ENCODE peak calls at places on chromosomes 7 and 10, in seven cellular contexts. One of them, this sample, is unnamed.

GRCh38 chr10:38118072-38118807 is 24.1 kb downstream of the ZNF37A start:
- DNase-seq in prostate gland: no peak
- DNase-seq in fibroblast of pulmonary artery: peak
- DNase-seq in heart right ventricle: no peak
- DNase-seq in lower leg skin: no peak
- DNase-seq in foreskin fibroblast: no peak
- DNase-seq in spleen: no peak
- DNase-seq in this sample: no peak

GRCh38 chr7:107678110-107678753 is 17.6 kb downstream of the SLC26A4 start:
- DNase-seq in prostate gland: no peak
- DNase-seq in fibroblast of pulmonary artery: no peak
- DNase-seq in heart right ventricle: no peak
- DNase-seq in lower leg skin: no peak
- DNase-seq in foreskin fibroblast: no peak
- DNase-seq in spleen: no peak
- DNase-seq in this sample: no peak

GRCh38 chr10:128084364-128084763 is 41.9 kb downstream of the MKI67 start:
- DNase-seq in prostate gland: no peak
- DNase-seq in fibroblast of pulmonary artery: no peak
- DNase-seq in heart right ventricle: no peak
- DNase-seq in lower leg skin: peak
- DNase-seq in foreskin fibroblast: no peak
- DNase-seq in spleen: no peak
- DNase-seq in this sample: no peak

GRCh38 chr7:95264225-95264927 is 60.0 kb downstream of the PON1 start:
- DNase-seq in prostate gland: no peak
- DNase-seq in fibroblast of pulmonary artery: peak
- DNase-seq in heart right ventricle: no peak
- DNase-seq in lower leg skin: no peak
- DNase-seq in foreskin fibroblast: peak
- DNase-seq in spleen: no peak
- DNase-seq in this sample: no peak

GRCh38 chr10:103452714-103453230 is 602 bp upstream of the CALHM2 start:
- DNase-seq in prostate gland: no peak
- DNase-seq in fibroblast of pulmonary artery: no peak
- DNase-seq in heart right ventricle: no peak
- DNase-seq in lower leg skin: no peak
- DNase-seq in foreskin fibroblast: peak
- DNase-seq in spleen: no peak
- DNase-seq in this sample: no peak

GRCh38 chr10:21205328-21205727 is 308.2 kb upstream of the NEBL start:
- DNase-seq in prostate gland: no peak
- DNase-seq in fibroblast of pulmonary artery: no peak
- DNase-seq in heart right ventricle: no peak
- DNase-seq in lower leg skin: no peak
- DNase-seq in foreskin fibroblast: no peak
- DNase-seq in spleen: no peak
- DNase-seq in this sample: no peak

GRCh38 chr10:11756766-11757315 is 14.7 kb downstream of the ECHDC3 start:
- DNase-seq in prostate gland: no peak
- DNase-seq in fibroblast of pulmonary artery: no peak
- DNase-seq in heart right ventricle: no peak
- DNase-seq in lower leg skin: peak
- DNase-seq in foreskin fibroblast: no peak
- DNase-seq in spleen: peak
- DNase-seq in this sample: no peak

GRCh38 chr7:40298421-40298820 is 163.6 kb downstream of the SUGCT start:
- DNase-seq in prostate gland: no peak
- DNase-seq in fibroblast of pulmonary artery: peak
- DNase-seq in heart right ventricle: no peak
- DNase-seq in lower leg skin: no peak
- DNase-seq in foreskin fibroblast: peak
- DNase-seq in spleen: no peak
- DNase-seq in this sample: no peak

GRCh38 chr10:69692891-69693290 is 62.8 kb downstream of the FAM241B start:
- DNase-seq in prostate gland: no peak
- DNase-seq in fibroblast of pulmonary artery: no peak
- DNase-seq in heart right ventricle: no peak
- DNase-seq in lower leg skin: peak
- DNase-seq in foreskin fibroblast: no peak
- DNase-seq in spleen: no peak
- DNase-seq in this sample: no peak

GRCh38 chr10:14383266-14383665 is 52.5 kb upstream of the FRMD4A start:
- DNase-seq in prostate gland: no peak
- DNase-seq in fibroblast of pulmonary artery: peak
- DNase-seq in heart right ventricle: no peak
- DNase-seq in lower leg skin: no peak
- DNase-seq in foreskin fibroblast: peak
- DNase-seq in spleen: no peak
- DNase-seq in this sample: no peak

GRCh38 chr7:102377-102711 is 90.0 kb upstream of the FAM20C start:
- DNase-seq in prostate gland: no peak
- DNase-seq in fibroblast of pulmonary artery: no peak
- DNase-seq in heart right ventricle: no peak
- DNase-seq in lower leg skin: peak
- DNase-seq in foreskin fibroblast: no peak
- DNase-seq in spleen: no peak
- DNase-seq in this sample: no peak

GRCh38 chr10:33363112-33363511 is 28.6 kb upstream of the NRP1 start:
- DNase-seq in prostate gland: no peak
- DNase-seq in fibroblast of pulmonary artery: no peak
- DNase-seq in heart right ventricle: no peak
- DNase-seq in lower leg skin: no peak
- DNase-seq in foreskin fibroblast: peak
- DNase-seq in spleen: no peak
- DNase-seq in this sample: no peak

GRCh38 chr10:132974886-132975881 is 32.8 kb upstream of the CFAP46 start:
- DNase-seq in prostate gland: no peak
- DNase-seq in fibroblast of pulmonary artery: peak
- DNase-seq in heart right ventricle: no peak
- DNase-seq in lower leg skin: no peak
- DNase-seq in foreskin fibroblast: peak
- DNase-seq in spleen: peak
- DNase-seq in this sample: no peak

GRCh38 chr7:906776-907157 is 30.4 kb downstream of the GET4 start:
- DNase-seq in prostate gland: no peak
- DNase-seq in fibroblast of pulmonary artery: no peak
- DNase-seq in heart right ventricle: no peak
- DNase-seq in lower leg skin: no peak
- DNase-seq in foreskin fibroblast: no peak
- DNase-seq in spleen: no peak
- DNase-seq in this sample: no peak

GRCh38 chr10:71748671-71749191 is 24.6 kb downstream of the VSIR start:
- DNase-seq in prostate gland: no peak
- DNase-seq in fibroblast of pulmonary artery: no peak
- DNase-seq in heart right ventricle: peak
- DNase-seq in lower leg skin: peak
- DNase-seq in foreskin fibroblast: peak
- DNase-seq in spleen: peak
- DNase-seq in this sample: no peak

GRCh38 chr10:3502606-3503005 is 282.4 kb downstream of the KLF6 start:
- DNase-seq in prostate gland: no peak
- DNase-seq in fibroblast of pulmonary artery: no peak
- DNase-seq in heart right ventricle: no peak
- DNase-seq in lower leg skin: no peak
- DNase-seq in foreskin fibroblast: no peak
- DNase-seq in spleen: no peak
- DNase-seq in this sample: no peak

GRCh38 chr10:100508691-100509150 is 10.9 kb downstream of the SEC31B start:
- DNase-seq in prostate gland: no peak
- DNase-seq in fibroblast of pulmonary artery: peak
- DNase-seq in heart right ventricle: no peak
- DNase-seq in lower leg skin: peak
- DNase-seq in foreskin fibroblast: peak
- DNase-seq in spleen: no peak
- DNase-seq in this sample: no peak

GRCh38 chr10:133226251-133226808 is 3.7 kb upstream of the UTF1 start:
- DNase-seq in prostate gland: no peak
- DNase-seq in fibroblast of pulmonary artery: no peak
- DNase-seq in heart right ventricle: no peak
- DNase-seq in lower leg skin: no peak
- DNase-seq in foreskin fibroblast: no peak
- DNase-seq in spleen: no peak
- DNase-seq in this sample: no peak

GRCh38 chr7:76358053-76358477 is 726 bp downstream of the YWHAG start:
- DNase-seq in prostate gland: peak
- DNase-seq in fibroblast of pulmonary artery: no peak
- DNase-seq in heart right ventricle: peak
- DNase-seq in lower leg skin: peak
- DNase-seq in foreskin fibroblast: peak
- DNase-seq in spleen: peak
- DNase-seq in this sample: no peak

GRCh38 chr10:117000580-117000979 is 4.4 kb downstream of the SHTN1 start:
- DNase-seq in prostate gland: no peak
- DNase-seq in fibroblast of pulmonary artery: no peak
- DNase-seq in heart right ventricle: no peak
- DNase-seq in lower leg skin: no peak
- DNase-seq in foreskin fibroblast: no peak
- DNase-seq in spleen: no peak
- DNase-seq in this sample: no peak

GRCh38 chr10:6228647-6229046 is 25.9 kb downstream of the PFKFB3 start:
- DNase-seq in prostate gland: no peak
- DNase-seq in fibroblast of pulmonary artery: no peak
- DNase-seq in heart right ventricle: no peak
- DNase-seq in lower leg skin: no peak
- DNase-seq in foreskin fibroblast: no peak
- DNase-seq in spleen: peak
- DNase-seq in this sample: no peak

GRCh38 chr10:75404335-75405200 is 3.0 kb upstream of the ZNF503 start:
- DNase-seq in prostate gland: peak
- DNase-seq in fibroblast of pulmonary artery: no peak
- DNase-seq in heart right ventricle: peak
- DNase-seq in lower leg skin: no peak
- DNase-seq in foreskin fibroblast: no peak
- DNase-seq in spleen: no peak
- DNase-seq in this sample: peak

GRCh38 chr7:8084772-8085171 is 116.2 kb downstream of the GLCCI1 start:
- DNase-seq in prostate gland: no peak
- DNase-seq in fibroblast of pulmonary artery: no peak
- DNase-seq in heart right ventricle: no peak
- DNase-seq in lower leg skin: no peak
- DNase-seq in foreskin fibroblast: no peak
- DNase-seq in spleen: no peak
- DNase-seq in this sample: no peak

GRCh38 chr7:128026551-128026950 is 4.7 kb downstream of the LRRC4 start:
- DNase-seq in prostate gland: no peak
- DNase-seq in fibroblast of pulmonary artery: no peak
- DNase-seq in heart right ventricle: no peak
- DNase-seq in lower leg skin: no peak
- DNase-seq in foreskin fibroblast: no peak
- DNase-seq in spleen: no peak
- DNase-seq in this sample: no peak
- TF ChIP-seq CTCF in prostate gland: no peak
- TF ChIP-seq CTCF in fibroblast of pulmonary artery: no peak
- TF ChIP-seq CTCF in heart right ventricle: no peak
- TF ChIP-seq CTCF in lower leg skin: no peak
- TF ChIP-seq CTCF in foreskin fibroblast: no peak
- TF ChIP-seq CTCF in spleen: no peak
- TF ChIP-seq CTCF in this sample: no peak

GRCh38 chr10:62259456-62259855 is 9.2 kb downstream of the RTKN2 start:
- DNase-seq in prostate gland: no peak
- DNase-seq in fibroblast of pulmonary artery: no peak
- DNase-seq in heart right ventricle: no peak
- DNase-seq in lower leg skin: no peak
- DNase-seq in foreskin fibroblast: no peak
- DNase-seq in spleen: no peak
- DNase-seq in this sample: no peak
- TF ChIP-seq CTCF in prostate gland: no peak
- TF ChIP-seq CTCF in fibroblast of pulmonary artery: no peak
- TF ChIP-seq CTCF in heart right ventricle: no peak
- TF ChIP-seq CTCF in lower leg skin: no peak
- TF ChIP-seq CTCF in foreskin fibroblast: no peak
- TF ChIP-seq CTCF in spleen: no peak
- TF ChIP-seq CTCF in this sample: no peak

DNA sequence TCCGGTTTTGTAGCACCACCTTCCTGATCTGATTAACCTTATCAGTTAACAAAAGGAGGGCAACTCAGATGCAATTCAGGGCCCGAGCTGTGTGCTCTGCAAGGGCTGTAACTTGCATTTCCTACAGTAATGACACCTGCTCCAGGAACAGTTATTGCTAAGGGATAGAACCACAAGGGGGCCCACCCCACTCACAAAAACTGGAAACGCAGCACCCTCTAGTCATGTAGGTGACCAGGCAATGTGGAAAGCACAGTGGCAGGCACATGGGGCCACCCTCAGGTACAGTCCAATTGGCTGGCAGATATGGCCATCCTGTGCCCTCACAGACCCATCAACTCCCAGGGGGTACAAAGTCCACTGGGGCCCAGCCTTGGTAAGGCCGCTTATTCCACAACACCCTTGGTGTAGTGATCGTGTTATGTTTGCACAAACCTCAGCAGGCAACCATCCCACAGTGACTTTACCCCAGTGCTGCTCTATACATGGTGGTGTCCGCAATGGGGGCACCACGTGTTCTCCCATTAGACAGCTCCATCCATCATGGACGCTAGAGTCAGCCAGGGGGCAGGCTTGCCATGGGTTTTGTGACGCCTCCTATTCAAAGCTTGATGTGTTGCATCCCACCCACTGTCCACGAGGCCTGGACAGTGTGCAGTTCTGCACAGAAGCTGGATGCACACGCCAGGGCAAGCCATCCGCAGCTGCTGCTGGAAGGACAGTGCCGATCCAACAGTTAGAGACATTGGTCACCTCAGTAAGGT is 9.4 kb downstream of the RNF133 start:
- DNase-seq in prostate gland: no peak
- DNase-seq in fibroblast of pulmonary artery: no peak
- DNase-seq in heart right ventricle: no peak
- DNase-seq in lower leg skin: no peak
- DNase-seq in foreskin fibroblast: no peak
- DNase-seq in spleen: no peak
- DNase-seq in this sample: no peak
- TF ChIP-seq CTCF in prostate gland: no peak
- TF ChIP-seq CTCF in fibroblast of pulmonary artery: no peak
- TF ChIP-seq CTCF in heart right ventricle: no peak
- TF ChIP-seq CTCF in lower leg skin: no peak
- TF ChIP-seq CTCF in foreskin fibroblast: no peak
- TF ChIP-seq CTCF in spleen: no peak
- TF ChIP-seq CTCF in this sample: no peak

DNA sequence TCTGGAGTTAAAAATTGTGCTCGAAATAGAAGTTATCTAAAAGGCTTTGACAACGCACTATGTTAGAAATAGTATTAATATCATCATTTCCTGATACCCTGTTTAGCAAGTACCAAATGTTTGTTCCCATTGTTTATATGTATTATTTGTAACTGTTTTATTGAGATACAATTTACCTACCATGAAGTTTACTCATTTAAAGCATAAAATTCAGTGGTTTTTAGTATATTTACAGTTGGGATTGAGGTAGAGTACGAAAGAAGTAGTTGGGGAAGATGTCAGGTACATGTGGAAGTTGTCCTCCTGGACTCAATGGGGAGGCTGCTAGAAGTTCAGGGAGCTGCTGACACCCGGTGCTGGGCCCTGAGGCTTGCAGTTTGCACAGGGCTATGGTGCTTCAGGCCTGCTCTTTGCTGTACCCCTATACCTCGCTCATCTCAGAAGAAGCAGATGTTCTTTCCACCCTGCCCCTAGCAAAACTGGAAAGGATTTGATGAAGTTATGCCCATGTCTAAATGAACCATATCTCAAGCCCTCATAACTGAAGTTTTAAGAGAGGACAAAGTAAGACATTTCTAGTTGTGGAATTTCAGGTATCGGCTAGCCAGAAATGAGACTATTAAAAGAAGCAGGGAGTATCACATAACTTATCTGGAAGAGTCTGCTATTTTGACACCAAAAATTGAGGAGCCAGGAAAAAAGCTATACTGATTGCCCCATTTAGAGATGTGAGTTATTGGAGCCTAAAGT is 25.2 kb upstream of the WNT16 start:
- DNase-seq in prostate gland: no peak
- DNase-seq in fibroblast of pulmonary artery: no peak
- DNase-seq in heart right ventricle: no peak
- DNase-seq in lower leg skin: no peak
- DNase-seq in foreskin fibroblast: no peak
- DNase-seq in spleen: no peak
- DNase-seq in this sample: no peak
- TF ChIP-seq CTCF in prostate gland: no peak
- TF ChIP-seq CTCF in fibroblast of pulmonary artery: no peak
- TF ChIP-seq CTCF in heart right ventricle: no peak
- TF ChIP-seq CTCF in lower leg skin: no peak
- TF ChIP-seq CTCF in foreskin fibroblast: no peak
- TF ChIP-seq CTCF in spleen: no peak
- TF ChIP-seq CTCF in this sample: no peak